ENCODE peak calls at places on chromosomes 1 and 21, in seven cellular contexts. E, W, B, V, T, S and M are unnamed samples.

GRCh38 chr1:46469846-46470245 is 19.8 kb upstream of the DMBX1 start:
- DNase-seq in E (no peak), W (no peak), B (no peak), V (no peak), T (no peak), S (no peak), M (no peak)

GRCh38 chr1:70033266-70033873 is 172.0 kb downstream of the LRRC40 start:
- DNase-seq in E (no peak), W (no peak), B (no peak), V (no peak), T (no peak), S (no peak), M (no peak)

GRCh38 chr1:117686907-117687306 is 81.1 kb downstream of the TENT5C start:
- DNase-seq in E (no peak), W (peak), B (no peak), V (peak), T (no peak), S (no peak), M (no peak)

GRCh38 chr21:45905196-45905595 is 76.4 kb upstream of the COL6A1 start:
- DNase-seq in E (peak), W (no peak), B (no peak), V (no peak), T (no peak), S (no peak), M (no peak)

GRCh38 chr21:25871566-25871965 is 136.8 kb downstream of the GABPA start:
- DNase-seq in E (no peak), W (no peak), B (no peak), V (peak), T (no peak), S (no peak), M (no peak)

GRCh38 chr21:25573409-25574206 is 33.7 kb downstream of the MRPL39 start:
- DNase-seq in E (no peak), W (peak), B (peak), V (peak), T (no peak), S (peak), M (no peak)

GRCh38 chr1:164780863-164781262 is 221.9 kb downstream of the PBX1 start:
- DNase-seq in E (no peak), W (peak), B (no peak), V (no peak), T (no peak), S (peak), M (no peak)

GRCh38 chr1:1421147-1421906 is at the start of gene ANKRD65:
- DNase-seq in E (peak), W (no peak), B (no peak), V (no peak), T (no peak), S (no peak), M (peak)

GRCh38 chr1:36088265-36088576 is 471 bp upstream of the ADPRS start:
- DNase-seq in E (no peak), W (no peak), B (no peak), V (no peak), T (no peak), S (no peak), M (no peak)

GRCh38 chr1:87330201-87330953 is 1.7 kb downstream of the LMO4 start:
- DNase-seq in E (no peak), W (no peak), B (no peak), V (peak), T (peak), S (no peak), M (peak)

GRCh38 chr1:158203693-158204457 is 23.2 kb downstream of the CD1D start:
- DNase-seq in E (no peak), W (peak), B (no peak), V (peak), T (peak), S (peak), M (no peak)

GRCh38 chr1:208036177-208036808 is 125.4 kb upstream of the CD34 start:
- DNase-seq in E (no peak), W (peak), B (no peak), V (peak), T (no peak), S (no peak), M (no peak)

GRCh38 chr1:5620418-5620817 is 371.8 kb downstream of the NPHP4 start:
- DNase-seq in E (no peak), W (no peak), B (no peak), V (no peak), T (no peak), S (no peak), M (no peak)

GRCh38 chr21:28644762-28645161 is 347.9 kb downstream of the LTN1 start:
- DNase-seq in E (no peak), W (no peak), B (no peak), V (no peak), T (no peak), S (no peak), M (no peak)

GRCh38 chr1:168303716-168304540 is 23.3 kb downstream of the TBX19 start:
- DNase-seq in E (no peak), W (no peak), B (no peak), V (peak), T (no peak), S (no peak), M (no peak)

GRCh38 chr21:40047211-40047610 is 180.0 kb downstream of the PCP4 start:
- DNase-seq in E (no peak), W (no peak), B (no peak), V (no peak), T (no peak), S (no peak), M (no peak)

GRCh38 chr1:208807446-208808117 is 563.4 kb upstream of the PLXNA2 start:
- DNase-seq in E (no peak), W (no peak), B (no peak), V (no peak), T (no peak), S (no peak), M (no peak)

GRCh38 chr1:46404482-46405203 is 10.5 kb downstream of the FAAH start:
- DNase-seq in E (no peak), W (no peak), B (no peak), V (no peak), T (no peak), S (no peak), M (no peak)

GRCh38 chr1:148162363-148162762 is 10.3 kb upstream of the NBPF11 start:
- DNase-seq in E (peak), W (no peak), B (no peak), V (no peak), T (no peak), S (no peak), M (no peak)

GRCh38 chr1:115164484-115164883 is 75.2 kb upstream of the TSPAN2 start:
- DNase-seq in E (no peak), W (no peak), B (no peak), V (no peak), T (no peak), S (no peak), M (no peak)

GRCh38 chr1:39333296-39333695 is 128.8 kb downstream of the MACF1 start:
- DNase-seq in E (no peak), W (no peak), B (no peak), V (no peak), T (no peak), S (no peak), M (no peak)

GRCh38 chr1:150066838-150067183 is 765 bp upstream of the VPS45 start:
- DNase-seq in E (no peak), W (no peak), B (no peak), V (peak), T (peak), S (no peak), M (peak)